ENCODE peak calls at places on chromosomes 12 and 14, in nine cellular contexts. S is OCI-LY7; N is CD8-positive, alpha-beta T cell; K is AG09319; U is Calu3; P is cardiac fibroblast; V is MM.1S; B is nephron progenitor cell; E is prostate gland. L is an unnamed sample.
A peak's percentile ranks its signal among the peaks of the same experiment; 100 is the strongest.

GRCh38 chr12:120224304-120225199 is 23.6 kb upstream of the RPLP0 start:
- DNase-seq in S (no peak), N (peak; percentile 25), K (no peak), U (peak; percentile 83), P (peak; percentile 31), V (peak; percentile 38), B (no peak), E (peak; percentile 36), L (peak; percentile 86)

GRCh38 chr12:53820907-53821306 is 69.1 kb upstream of the CISTR start:
- DNase-seq in S (no peak), N (no peak), K (no peak), U (no peak), P (no peak), V (no peak), B (no peak), E (no peak), L (no peak)

GRCh38 chr14:100346306-100347091 is 23.4 kb downstream of the SLC25A47 start:
- DNase-seq in S (no peak), N (no peak), K (no peak), U (no peak), P (no peak), V (no peak), B (no peak), E (no peak), L (no peak)

GRCh38 chr12:128755565-128755964 is 68.2 kb downstream of the SLC15A4 start:
- DNase-seq in S (no peak), N (no peak), K (no peak), U (no peak), P (no peak), V (no peak), B (no peak), E (no peak), L (no peak)

GRCh38 chr12:124786065-124786964 is 77.3 kb downstream of the SCARB1 start:
- DNase-seq in S (no peak), N (no peak), K (peak; percentile 74), U (no peak), P (peak; percentile 94), V (no peak), B (peak; percentile 90), E (peak; percentile 89), L (no peak)

GRCh38 chr12:90211017-90211416 is 502.4 kb upstream of the ATP2B1 start:
- DNase-seq in S (no peak), N (no peak), K (no peak), U (no peak), P (peak; percentile 11), V (no peak), B (no peak), E (no peak), L (no peak)

GRCh38 chr12:132803125-132803524 is 25.5 kb downstream of the GOLGA3 start:
- DNase-seq in S (no peak), N (no peak), K (no peak), U (no peak), P (no peak), V (no peak), B (no peak), E (no peak), L (no peak)

GRCh38 chr14:91409991-91410401 is 7.6 kb downstream of the CCDC88C start:
- DNase-seq in S (no peak), N (peak; percentile 53), K (no peak), U (no peak), P (no peak), V (no peak), B (no peak), E (no peak), L (no peak)

GRCh38 chr14:32078030-32078793 is 1.1 kb downstream of the ARHGAP5 start:
- DNase-seq in S (peak; percentile 8), N (peak; percentile 22), K (peak; percentile 19), U (no peak), P (peak; percentile 56), V (peak; percentile 14), B (peak; percentile 12), E (peak; percentile 32), L (peak; percentile 58)

GRCh38 chr12:66237505-66238175 is 48.6 kb downstream of the IRAK3 start:
- DNase-seq in S (no peak), N (no peak), K (no peak), U (no peak), P (no peak), V (no peak), B (no peak), E (no peak), L (no peak)

GRCh38 chr12:66236969-66237368 is 48.0 kb downstream of the IRAK3 start:
- DNase-seq in S (no peak), N (no peak), K (no peak), U (no peak), P (no peak), V (no peak), B (no peak), E (no peak), L (no peak)

GRCh38 chr12:66239295-66239694 is 50.3 kb downstream of the IRAK3 start:
- DNase-seq in S (no peak), N (no peak), K (no peak), U (no peak), P (no peak), V (no peak), B (no peak), E (no peak), L (no peak)

GRCh38 chr12:66232258-66232657 is 43.2 kb downstream of the IRAK3 start:
- DNase-seq in S (peak; percentile 79), N (no peak), K (no peak), U (no peak), P (no peak), V (peak; percentile 96), B (no peak), E (no peak), L (no peak)

DNA sequence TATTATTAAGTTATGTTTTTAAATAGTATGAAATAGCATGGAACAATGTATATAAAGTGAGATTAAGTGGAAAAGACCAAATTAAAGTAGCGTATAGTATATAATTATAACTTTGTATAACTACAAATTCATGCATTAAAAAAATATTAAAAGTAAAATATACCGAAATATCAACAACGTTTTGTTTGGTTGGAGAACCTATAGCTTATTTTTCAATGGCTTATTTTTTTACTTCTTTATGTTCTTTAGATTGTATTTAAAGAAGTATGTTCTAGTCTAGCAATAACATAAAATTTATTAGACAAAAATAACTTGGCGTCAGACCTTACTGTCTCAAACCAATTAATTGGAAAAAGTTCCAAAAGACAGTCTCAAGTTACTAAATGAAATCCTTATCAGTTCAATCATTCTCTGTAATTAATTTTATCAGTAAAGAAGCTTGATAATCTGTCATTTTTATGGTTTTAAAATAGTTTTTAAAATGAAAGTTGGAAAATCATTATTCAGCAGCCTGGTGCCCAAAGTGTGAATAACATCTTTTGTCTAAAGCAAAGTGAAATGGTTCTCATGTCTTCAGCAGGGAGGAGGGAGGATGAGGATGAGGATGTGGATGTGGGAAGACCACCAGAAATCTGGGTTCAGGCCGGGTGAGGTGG is 46.7 kb downstream of the IRAK3 start:
- DNase-seq in S (peak; percentile 38), N (no peak), K (no peak), U (no peak), P (peak; percentile 38), V (peak; percentile 64), B (no peak), E (no peak), L (no peak)
- TF ChIP-seq CTCF in S (peak; percentile 37), N (no peak), K (no peak), U (no peak), P (no peak), V (peak; percentile 30), B (no peak), E (no peak), L (no peak)

GRCh38 chr14:84490081-84490480 is 1039.9 kb upstream of the FLRT2 start:
- DNase-seq in S (no peak), N (no peak), K (no peak), U (no peak), P (no peak), V (no peak), B (no peak), E (no peak), L (no peak)

GRCh38 chr14:84496677-84497076 is 1033.3 kb upstream of the FLRT2 start:
- DNase-seq in S (no peak), N (no peak), K (no peak), U (no peak), P (no peak), V (no peak), B (no peak), E (no peak), L (no peak)

GRCh38 chr14:84493779-84494178 is 1036.2 kb upstream of the FLRT2 start:
- DNase-seq in S (no peak), N (no peak), K (no peak), U (no peak), P (no peak), V (no peak), B (no peak), E (no peak), L (no peak)
- TF ChIP-seq CTCF in S (no peak), N (no peak), K (no peak), U (no peak), P (no peak), V (no peak), B (no peak), E (no peak), L (no peak)

DNA sequence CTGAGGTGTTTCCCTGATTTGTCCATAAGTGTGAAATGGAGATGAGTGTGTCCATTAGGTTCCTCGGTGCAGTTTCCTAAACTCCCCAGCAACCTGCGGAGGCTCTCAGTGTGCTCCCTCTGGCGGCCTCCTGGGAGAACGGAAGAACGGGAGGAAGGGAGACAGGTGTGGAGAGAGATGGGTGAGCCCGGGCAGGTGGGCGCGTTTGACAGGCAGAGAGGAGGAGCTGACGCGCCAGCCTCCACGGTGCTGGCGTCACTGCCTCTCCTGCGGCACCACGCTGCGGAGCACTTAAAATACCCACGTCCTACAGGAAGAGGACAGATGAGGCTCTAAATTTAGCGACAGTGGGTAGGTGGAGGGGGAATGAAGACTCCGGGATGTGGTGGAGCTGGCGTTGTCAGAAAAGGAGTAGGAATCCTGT is 26.8 kb upstream of the PEX5 start:
- DNase-seq in S (no peak), N (no peak), K (no peak), U (peak; percentile 75), P (peak; percentile 15), V (no peak), B (peak; percentile 30), E (peak; percentile 24), L (no peak)
- TF ChIP-seq CTCF in S (peak; percentile 35), N (no peak), K (peak; percentile 46), U (peak; percentile 51), P (peak; percentile 58), V (peak; percentile 38), B (peak; percentile 45), E (peak; percentile 14), L (peak; percentile 34)

GRCh38 chr12:109753054-109753401 is 39.4 kb downstream of the FAM222A start:
- DNase-seq in S (no peak), N (no peak), K (no peak), U (no peak), P (no peak), V (no peak), B (no peak), E (no peak), L (peak; percentile 5)

GRCh38 chr12:109756457-109756856 is 42.8 kb downstream of the FAM222A start:
- DNase-seq in S (no peak), N (no peak), K (no peak), U (no peak), P (no peak), V (no peak), B (no peak), E (no peak), L (no peak)

GRCh38 chr12:109757671-109758265 is 44.1 kb downstream of the FAM222A start:
- DNase-seq in S (no peak), N (no peak), K (no peak), U (no peak), P (no peak), V (no peak), B (no peak), E (no peak), L (no peak)

GRCh38 chr12:109752117-109753053 is 38.8 kb downstream of the FAM222A start:
- DNase-seq in S (no peak), N (no peak), K (no peak), U (no peak), P (no peak), V (no peak), B (no peak), E (no peak), L (peak; percentile 21)

GRCh38 chr12:109753959-109754358 is 40.3 kb downstream of the FAM222A start:
- DNase-seq in S (no peak), N (no peak), K (no peak), U (no peak), P (no peak), V (no peak), B (no peak), E (no peak), L (no peak)
- TF ChIP-seq CTCF in S (no peak), N (no peak), K (no peak), U (no peak), P (no peak), V (no peak), B (no peak), E (no peak), L (no peak)